ENCODE peak calls at places on chromosomes 3 and 15, in seven cellular contexts. One of them, this sample, is unnamed.

GRCh38 chr15:49495993-49496747 is 73.1 kb downstream of the FGF7 start:
- DNase-seq in bronchial epithelial cell: peak; percentile 46
- DNase-seq in DMS 273 treated with DMSO at 0.1 percent for 48 hours: no peak
- DNase-seq in GM03348: peak; percentile 37
- DNase-seq in ovary: no peak
- DNase-seq in astrocyte of the spinal cord: peak; percentile 39
- DNase-seq in IMR-90: peak; percentile 79
- DNase-seq in this sample: peak; percentile 11

GRCh38 chr3:78839710-78840109 is 928.1 kb downstream of the ROBO1 start:
- DNase-seq in GM03348: no peak
- DNase-seq in IMR-90: peak; percentile 57
- DNase-seq in bronchial epithelial cell: peak; percentile 67
- DNase-seq in astrocyte of the spinal cord: peak; percentile 8
- DNase-seq in ovary: no peak
- DNase-seq in DMS 273 treated with DMSO at 0.1 percent for 48 hours: no peak
- DNase-seq in this sample: no peak

GRCh38 chr3:24495334-24495994 is 814 bp upstream of the THRB start:
- DNase-seq in GM03348: peak; percentile 36
- DNase-seq in astrocyte of the spinal cord: no peak
- DNase-seq in ovary: peak; percentile 15
- DNase-seq in bronchial epithelial cell: no peak
- DNase-seq in IMR-90: no peak
- DNase-seq in DMS 273 treated with DMSO at 0.1 percent for 48 hours: no peak
- DNase-seq in this sample: peak; percentile 58

GRCh38 chr15:70431854-70432253 is 331.5 kb downstream of the UACA start:
- DNase-seq in DMS 273 treated with DMSO at 0.1 percent for 48 hours: no peak
- DNase-seq in GM03348: no peak
- DNase-seq in ovary: no peak
- DNase-seq in astrocyte of the spinal cord: no peak
- DNase-seq in bronchial epithelial cell: no peak
- DNase-seq in IMR-90: no peak
- DNase-seq in this sample: no peak

GRCh38 chr3:61181874-61182273 is 69.4 kb downstream of the FHIT start:
- DNase-seq in bronchial epithelial cell: peak; percentile 93
- DNase-seq in DMS 273 treated with DMSO at 0.1 percent for 48 hours: no peak
- DNase-seq in ovary: no peak
- DNase-seq in IMR-90: peak; percentile 27
- DNase-seq in GM03348: peak; percentile 16
- DNase-seq in astrocyte of the spinal cord: peak; percentile 90
- DNase-seq in this sample: peak; percentile 11

GRCh38 chr15:65249641-65250040 is 37.0 kb downstream of the PARP16 start:
- DNase-seq in ovary: no peak
- DNase-seq in GM03348: no peak
- DNase-seq in DMS 273 treated with DMSO at 0.1 percent for 48 hours: no peak
- DNase-seq in IMR-90: peak; percentile 30
- DNase-seq in bronchial epithelial cell: peak; percentile 15
- DNase-seq in astrocyte of the spinal cord: no peak
- DNase-seq in this sample: no peak

GRCh38 chr3:61251174-61251972 is at the start of gene FHIT:
- DNase-seq in astrocyte of the spinal cord: peak; percentile 93
- DNase-seq in IMR-90: peak; percentile 87
- DNase-seq in DMS 273 treated with DMSO at 0.1 percent for 48 hours: peak; percentile 83
- DNase-seq in bronchial epithelial cell: peak; percentile 86
- DNase-seq in ovary: peak; percentile 95
- DNase-seq in GM03348: peak; percentile 97
- DNase-seq in this sample: peak; percentile 99

GRCh38 chr15:100863406-100864198 is 16.0 kb upstream of the ALDH1A3 start:
- DNase-seq in GM03348: peak; percentile 34
- DNase-seq in bronchial epithelial cell: no peak
- DNase-seq in DMS 273 treated with DMSO at 0.1 percent for 48 hours: no peak
- DNase-seq in astrocyte of the spinal cord: no peak
- DNase-seq in IMR-90: peak; percentile 90
- DNase-seq in ovary: no peak
- DNase-seq in this sample: peak; percentile 32

GRCh38 chr3:119580148-119580760 is 962 bp downstream of the ADPRH start:
- DNase-seq in GM03348: peak; percentile 39
- DNase-seq in DMS 273 treated with DMSO at 0.1 percent for 48 hours: no peak
- DNase-seq in bronchial epithelial cell: no peak
- DNase-seq in IMR-90: no peak
- DNase-seq in astrocyte of the spinal cord: no peak
- DNase-seq in ovary: no peak
- DNase-seq in this sample: peak; percentile 33

GRCh38 chr3:181609156-181609767 is 102.5 kb upstream of the SOX2 start:
- DNase-seq in IMR-90: no peak
- DNase-seq in DMS 273 treated with DMSO at 0.1 percent for 48 hours: no peak
- DNase-seq in GM03348: no peak
- DNase-seq in astrocyte of the spinal cord: no peak
- DNase-seq in ovary: no peak
- DNase-seq in bronchial epithelial cell: no peak
- DNase-seq in this sample: no peak

GRCh38 chr3:117246771-117247555 is 537.4 kb downstream of the TUSC7 start:
- DNase-seq in astrocyte of the spinal cord: no peak
- DNase-seq in ovary: no peak
- DNase-seq in DMS 273 treated with DMSO at 0.1 percent for 48 hours: no peak
- DNase-seq in bronchial epithelial cell: peak; percentile 92
- DNase-seq in GM03348: no peak
- DNase-seq in IMR-90: peak; percentile 11
- DNase-seq in this sample: no peak

GRCh38 chr3:77420316-77420715 is 380.4 kb downstream of the ROBO2 start:
- DNase-seq in DMS 273 treated with DMSO at 0.1 percent for 48 hours: peak; percentile 26
- DNase-seq in astrocyte of the spinal cord: no peak
- DNase-seq in GM03348: no peak
- DNase-seq in IMR-90: no peak
- DNase-seq in ovary: no peak
- DNase-seq in bronchial epithelial cell: no peak
- DNase-seq in this sample: no peak

GRCh38 chr15:58260186-58260910 is 122.2 kb downstream of the AQP9 start:
- DNase-seq in astrocyte of the spinal cord: no peak
- DNase-seq in DMS 273 treated with DMSO at 0.1 percent for 48 hours: no peak
- DNase-seq in bronchial epithelial cell: peak; percentile 67
- DNase-seq in IMR-90: peak; percentile 16
- DNase-seq in ovary: no peak
- DNase-seq in GM03348: no peak
- DNase-seq in this sample: no peak

GRCh38 chr3:39541917-39542329 is 74.4 kb downstream of the MOBP start:
- DNase-seq in DMS 273 treated with DMSO at 0.1 percent for 48 hours: no peak
- DNase-seq in IMR-90: peak; percentile 8
- DNase-seq in astrocyte of the spinal cord: peak; percentile 22
- DNase-seq in GM03348: peak; percentile 45
- DNase-seq in bronchial epithelial cell: peak; percentile 32
- DNase-seq in ovary: no peak
- DNase-seq in this sample: peak; percentile 25

GRCh38 chr3:52827866-52828376 is 2.6 kb downstream of the ITIH4 start:
- DNase-seq in GM03348: no peak
- DNase-seq in ovary: no peak
- DNase-seq in DMS 273 treated with DMSO at 0.1 percent for 48 hours: no peak
- DNase-seq in bronchial epithelial cell: no peak
- DNase-seq in astrocyte of the spinal cord: no peak
- DNase-seq in IMR-90: no peak
- DNase-seq in this sample: no peak

GRCh38 chr3:140972833-140973232 is 31.2 kb downstream of the SLC25A36 start:
- DNase-seq in ovary: no peak
- DNase-seq in DMS 273 treated with DMSO at 0.1 percent for 48 hours: no peak
- DNase-seq in IMR-90: peak; percentile 26
- DNase-seq in bronchial epithelial cell: peak; percentile 27
- DNase-seq in GM03348: peak; percentile 24
- DNase-seq in astrocyte of the spinal cord: peak; percentile 31
- DNase-seq in this sample: peak; percentile 19

GRCh38 chr3:106345353-106346027 is 476.7 kb upstream of the CBLB start:
- DNase-seq in GM03348: peak; percentile 68
- DNase-seq in IMR-90: peak; percentile 93
- DNase-seq in astrocyte of the spinal cord: peak; percentile 97
- DNase-seq in DMS 273 treated with DMSO at 0.1 percent for 48 hours: no peak
- DNase-seq in bronchial epithelial cell: peak; percentile 93
- DNase-seq in ovary: no peak
- DNase-seq in this sample: peak; percentile 67

GRCh38 chr15:68175527-68175926 is 29.6 kb downstream of the CALML4 start:
- DNase-seq in DMS 273 treated with DMSO at 0.1 percent for 48 hours: no peak
- DNase-seq in IMR-90: no peak
- DNase-seq in GM03348: no peak
- DNase-seq in ovary: no peak
- DNase-seq in bronchial epithelial cell: no peak
- DNase-seq in astrocyte of the spinal cord: no peak
- DNase-seq in this sample: no peak